ENCODE peak calls at places on chromosomes 13 and 19, in ten cellular contexts. I is progenitor cell of endocrine pancreas, B is kidney, C is epithelial cell of esophagus, X is AG04450, W is fibroblast of pulmonary artery, P is fibroblast of lung, R is choroid plexus epithelial cell, A is H1, Y is right atrium auricular region. J is an unnamed sample.

GRCh38 chr19:52898101-52898500 is 666 bp upstream of the ZNF320 start:
- DNase-seq in I (no peak), B (peak; percentile 76), C (no peak), X (no peak), W (no peak), P (no peak), R (no peak), A (peak; percentile 54), Y (no peak), J (peak; percentile 23)

GRCh38 chr13:50993908-50994307 is 84.3 kb downstream of the RNASEH2B start:
- DNase-seq in I (no peak), B (no peak), C (no peak), X (no peak), W (peak; percentile 81), P (no peak), R (peak; percentile 27), A (no peak), Y (no peak), J (no peak)

GRCh38 chr13:81406639-81407292 is 1065.8 kb upstream of the SPRY2 start:
- DNase-seq in I (no peak), B (peak; percentile 39), C (peak; percentile 1), X (no peak), W (no peak), P (no peak), R (no peak), A (no peak), Y (no peak), J (no peak)

GRCh38 chr13:39329182-39329639 is 273.8 kb downstream of the LHFPL6 start:
- DNase-seq in I (no peak), B (no peak), C (no peak), X (no peak), W (peak; percentile 51), P (peak; percentile 3), R (peak; percentile 40), A (no peak), Y (no peak), J (no peak)

GRCh38 chr13:31204592-31204991 is 4.8 kb downstream of the B3GLCT start:
- DNase-seq in I (no peak), B (no peak), C (peak; percentile 75), X (no peak), W (peak; percentile 64), P (peak; percentile 78), R (peak; percentile 66), A (peak; percentile 11), Y (no peak), J (no peak)

GRCh38 chr19:34926685-34927375 is at the start of gene ZNF30:
- DNase-seq in I (peak; percentile 84), B (peak; percentile 96), C (peak; percentile 86), X (peak; percentile 78), W (peak; percentile 94), P (peak; percentile 90), R (peak; percentile 95), A (peak; percentile 90), Y (peak; percentile 90), J (peak; percentile 85)

GRCh38 chr13:31538067-31539042 is 201.0 kb upstream of the RXFP2 start:
- DNase-seq in I (no peak), B (no peak), C (peak; percentile 39), X (no peak), W (peak; percentile 69), P (peak; percentile 29), R (peak; percentile 65), A (no peak), Y (no peak), J (no peak)

GRCh38 chr19:15563325-15563794 is 51.7 kb upstream of the CYP4F8 start:
- DNase-seq in I (no peak), B (no peak), C (no peak), X (no peak), W (no peak), P (no peak), R (peak; percentile 53), A (no peak), Y (no peak), J (no peak)

GRCh38 chr13:110676511-110677204 is 29.3 kb downstream of the CARS2 start:
- DNase-seq in I (no peak), B (no peak), C (no peak), X (no peak), W (no peak), P (no peak), R (no peak), A (no peak), Y (no peak), J (no peak)

GRCh38 chr19:34588249-34588648 is 88.7 kb downstream of the SCGB2B2 start:
- DNase-seq in I (no peak), B (no peak), C (no peak), X (no peak), W (no peak), P (no peak), R (no peak), A (no peak), Y (no peak), J (no peak)

GRCh38 chr13:94192576-94192975 is 286.9 kb downstream of the DCT start:
- DNase-seq in I (no peak), B (no peak), C (peak; percentile 32), X (no peak), W (peak; percentile 45), P (no peak), R (peak; percentile 63), A (peak; percentile 74), Y (no peak), J (peak; percentile 15)

GRCh38 chr13:106619688-106620555 is 52.0 kb upstream of the ARGLU1 start:
- DNase-seq in I (no peak), B (no peak), C (peak; percentile 69), X (peak; percentile 32), W (peak; percentile 78), P (peak; percentile 61), R (peak; percentile 84), A (no peak), Y (no peak), J (peak; percentile 9)

GRCh38 chr19:40165362-40165937 is 25.8 kb upstream of the MAP3K10 start:
- DNase-seq in I (peak; percentile 31), B (peak; percentile 44), C (peak; percentile 43), X (no peak), W (peak; percentile 49), P (peak; percentile 10), R (peak; percentile 52), A (peak; percentile 92), Y (peak; percentile 64), J (peak; percentile 50)

GRCh38 chr13:42350141-42350540 is 78.2 kb downstream of the AKAP11 start:
- DNase-seq in I (no peak), B (no peak), C (no peak), X (no peak), W (no peak), P (no peak), R (no peak), A (no peak), Y (no peak), J (no peak)

GRCh38 chr13:42355118-42355840 is 83.3 kb downstream of the AKAP11 start:
- DNase-seq in I (no peak), B (no peak), C (no peak), X (no peak), W (no peak), P (peak; percentile 9), R (no peak), A (no peak), Y (no peak), J (no peak)

GRCh38 chr13:42355841-42356575 is 84.1 kb downstream of the AKAP11 start:
- DNase-seq in I (no peak), B (no peak), C (no peak), X (no peak), W (no peak), P (no peak), R (no peak), A (no peak), Y (no peak), J (no peak)

GRCh38 chr13:42360046-42360445 is 88.1 kb downstream of the AKAP11 start:
- DNase-seq in I (no peak), B (no peak), C (no peak), X (no peak), W (no peak), P (no peak), R (no peak), A (no peak), Y (no peak), J (no peak)

GRCh38 chr13:42354246-42355117 is 82.5 kb downstream of the AKAP11 start:
- DNase-seq in I (no peak), B (no peak), C (peak; percentile 66), X (peak; percentile 20), W (peak; percentile 73), P (peak; percentile 91), R (peak; percentile 98), A (no peak), Y (no peak), J (no peak)
- TF ChIP-seq CTCF in I (no peak), B (no peak), C (no peak), X (peak; percentile 19), W (peak; percentile 34), P (no peak), R (peak; percentile 75), A (peak; percentile 22), Y (no peak), J (no peak)

GRCh38 chr13:93172109-93172508 is 54.5 kb upstream of the GPC6 start:
- DNase-seq in I (no peak), B (no peak), C (no peak), X (no peak), W (no peak), P (no peak), R (no peak), A (no peak), Y (no peak), J (no peak)
- TF ChIP-seq CTCF in I (peak; percentile 47), B (no peak), C (no peak), X (peak; percentile 14), W (peak; percentile 23), P (no peak), R (peak; percentile 32), A (no peak), Y (no peak), J (peak; percentile 57)

GRCh38 chr13:28163587-28163986 is 25.2 kb downstream of the PAN3 start:
- DNase-seq in I (no peak), B (no peak), C (no peak), X (no peak), W (no peak), P (no peak), R (no peak), A (no peak), Y (no peak), J (no peak)

GRCh38 chr13:28161370-28161769 is 23.0 kb downstream of the PAN3 start:
- DNase-seq in I (no peak), B (no peak), C (peak; percentile 38), X (no peak), W (peak; percentile 26), P (peak; percentile 71), R (peak; percentile 45), A (no peak), Y (no peak), J (no peak)

DNA sequence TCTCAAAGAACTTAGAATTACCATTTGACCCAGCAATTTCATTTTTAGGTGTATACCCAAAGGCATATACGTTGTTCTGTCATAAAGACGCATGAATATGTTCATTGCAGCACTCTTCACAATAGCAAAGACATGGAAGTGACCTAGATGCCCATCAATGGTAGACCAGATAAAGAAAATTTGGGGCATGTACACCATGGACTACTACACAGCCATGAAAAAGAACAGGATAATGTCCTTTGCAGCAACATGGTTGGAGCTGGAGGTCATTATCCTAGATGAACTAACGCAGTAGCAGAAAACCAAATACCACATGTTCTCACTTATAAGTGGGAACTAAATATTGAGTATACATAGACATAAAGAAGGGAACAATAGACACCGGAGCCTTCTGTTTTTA is 20.7 kb downstream of the PAN3 start:
- DNase-seq in I (no peak), B (no peak), C (no peak), X (no peak), W (no peak), P (no peak), R (no peak), A (no peak), Y (no peak), J (no peak)
- TF ChIP-seq CTCF in I (no peak), B (no peak), C (no peak), X (no peak), W (no peak), P (no peak), R (no peak), A (no peak), Y (no peak), J (no peak)

GRCh38 chr19:41821003-41821735 is 23.3 kb downstream of the LYPD4 start:
- DNase-seq in I (no peak), B (no peak), C (peak; percentile 63), X (no peak), W (peak; percentile 41), P (peak; percentile 10), R (peak; percentile 58), A (peak; percentile 50), Y (no peak), J (peak; percentile 14)
- TF ChIP-seq CTCF in I (peak; percentile 53), B (peak; percentile 43), C (peak; percentile 74), X (peak; percentile 53), W (peak; percentile 61), P (peak; percentile 37), R (peak; percentile 74), A (no peak), Y (peak; percentile 48), J (peak; percentile 65)

J was measured in neural crest cell.